ENCODE peak calls at places on chromosomes 6 and 20, in five cellular contexts. S is HEK293T, D is heart right ventricle, R is aorta, I is T-helper 2 cell. K is an unnamed sample.
A peak's percentile ranks its signal among the peaks of the same experiment; 100 is the strongest.

GRCh38 chr6:106381871-106382270 is 21.4 kb downstream of the CRYBG1 start:
- DNase-seq in D (no peak), R (no peak), I (no peak), S (no peak), K (no peak)

GRCh38 chr6:145273136-145273535 is 462.2 kb downstream of the EPM2A start:
- DNase-seq in I (no peak), R (no peak), D (no peak), S (no peak), K (no peak)

GRCh38 chr20:60000271-60001026 is 42.2 kb downstream of the CDH26 start:
- DNase-seq in S (no peak), D (no peak), R (no peak), I (no peak), K (no peak)

GRCh38 chr6:129890164-129890563 is 29.0 kb upstream of the TMEM244 start:
- DNase-seq in R (no peak), S (no peak), I (no peak), D (no peak), K (no peak)

GRCh38 chr20:17442588-17442987 is 88.6 kb downstream of the BFSP1 start:
- DNase-seq in R (no peak), D (no peak), S (peak; percentile 22), I (no peak), K (no peak)

GRCh38 chr6:7911345-7911725 is 747 bp upstream of the TXNDC5 start:
- DNase-seq in I (no peak), S (no peak), D (no peak), R (no peak), K (no peak)

GRCh38 chr6:144749263-144749662 is 464.1 kb downstream of the UTRN start:
- DNase-seq in D (no peak), R (no peak), I (no peak), S (no peak), K (no peak)

GRCh38 chr6:34491091-34491430 is 25.2 kb downstream of the PACSIN1 start:
- DNase-seq in S (no peak), D (no peak), I (no peak), R (no peak), K (no peak)

GRCh38 chr20:5214826-5215225 is 88.0 kb downstream of the CDS2 start:
- DNase-seq in I (no peak), S (no peak), R (no peak), D (no peak), K (no peak)

GRCh38 chr6:7267521-7268091 is 45.4 kb downstream of the SSR1 start:
- DNase-seq in I (no peak), S (no peak), R (peak; percentile 86), D (no peak), K (no peak)

GRCh38 chr20:3616250-3616649 is 46.9 kb downstream of the GFRA4 start:
- DNase-seq in R (no peak), I (no peak), S (no peak), D (peak; percentile 29), K (no peak)

GRCh38 chr6:129104131-129104530 is 221.2 kb downstream of the LAMA2 start:
- DNase-seq in R (no peak), I (no peak), S (no peak), D (no peak), K (no peak)

GRCh38 chr20:36919715-36920333 is 31.7 kb downstream of the SAMHD1 start:
- DNase-seq in I (no peak), R (no peak), S (peak; percentile 63), D (peak; percentile 35), K (no peak)

GRCh38 chr6:158417760-158418098 is 105.5 kb downstream of the TULP4 start:
- DNase-seq in R (no peak), I (no peak), D (no peak), S (no peak), K (no peak)